ENCODE peak calls at places on chromosome 3, in ten cellular contexts. N is CD8-positive, alpha-beta T cell; U is right lobe of liver; J is tibial artery; K is Karpas-422; X is uterus; Q is esophagus muscularis mucosa; F is cardiac muscle cell; H is right atrium auricular region; O is H1. E is an unnamed sample. For H3K4me1, the result is how much of the 10 kb centered on the place peaks cover.

GRCh38 chr3:38548154-38548931 is 52.2 kb downstream of the EXOG start:
- DNase-seq in N (no peak), U (no peak), J (no peak), K (no peak), X (no peak), Q (no peak), F (peak), H (peak), O (no peak), E (no peak)

GRCh38 chr3:125058529-125058928 is 2.7 kb upstream of the HEG1 start:
- DNase-seq in N (no peak), U (no peak), J (no peak), K (no peak), X (no peak), Q (no peak), F (no peak), H (no peak), O (no peak), E (no peak)

GRCh38 chr3:159583662-159584061 is 405.0 kb upstream of the IL12A start:
- DNase-seq in N (no peak), U (no peak), J (no peak), K (no peak), X (no peak), Q (no peak), F (no peak), H (no peak), O (no peak), E (no peak)

GRCh38 chr3:59064276-59064675 is 14.5 kb upstream of the CFAP20DC start:
- DNase-seq in N (no peak), U (no peak), J (no peak), K (no peak), X (no peak), Q (no peak), F (no peak), H (no peak), O (no peak), E (no peak)

GRCh38 chr3:138344754-138345153 is 3.6 kb upstream of the MRAS start:
- DNase-seq in N (no peak), U (peak), J (no peak), K (no peak), X (no peak), Q (no peak), F (no peak), H (no peak), O (no peak), E (no peak)

GRCh38 chr3:162491957-162492356 is 995.3 kb downstream of the OTOL1 start:
- DNase-seq in N (no peak), U (no peak), J (no peak), K (no peak), X (no peak), Q (no peak), F (no peak), H (no peak), O (no peak), E (no peak)

GRCh38 chr3:60504827-60505457 is 746.3 kb downstream of the FHIT start:
- DNase-seq in N (no peak), U (no peak), J (no peak), K (no peak), X (no peak), Q (no peak), F (no peak), H (no peak), O (no peak), E (no peak)

GRCh38 chr3:141076026-141076797 is 25.1 kb downstream of the SPSB4 start:
- DNase-seq in N (no peak), U (no peak), J (no peak), K (no peak), X (no peak), Q (no peak), F (peak), H (no peak), O (no peak), E (peak)

GRCh38 chr3:86563358-86563970 is 427.5 kb downstream of the VGLL3 start:
- DNase-seq in N (no peak), U (no peak), J (no peak), K (peak), X (no peak), Q (no peak), F (peak), H (no peak), O (no peak), E (no peak)

DNA sequence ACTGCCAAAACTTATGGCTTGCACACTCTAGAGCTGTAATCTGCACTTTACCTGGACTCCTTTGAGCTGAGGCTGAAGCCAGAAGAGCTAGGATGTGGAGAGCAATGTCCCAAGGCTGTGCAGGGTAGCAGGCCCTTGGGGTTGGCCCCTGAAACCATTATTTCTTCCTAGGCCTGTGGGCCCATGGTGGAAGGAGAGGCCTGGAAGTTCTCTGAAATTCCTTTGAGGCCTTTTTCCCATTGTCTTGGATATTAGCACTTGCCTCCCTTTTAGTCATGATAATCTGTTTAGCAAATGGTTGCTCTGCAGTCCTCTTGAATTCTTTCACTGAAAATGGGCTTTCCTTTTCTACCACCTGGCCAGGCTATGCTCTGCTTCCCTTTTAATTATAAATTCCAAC is 102.0 kb upstream of the SGO1 start:
- DNase-seq in N (no peak), U (no peak), J (no peak), K (no peak), X (no peak), Q (no peak), F (no peak), H (no peak), O (no peak), E (no peak)
- H3K4me1 ChIP-seq in N (under half), U (under half), J (under half), K (under half), X (under half), Q (under half), F (under half), H (under half), O (under half), E (under half)

DNA sequence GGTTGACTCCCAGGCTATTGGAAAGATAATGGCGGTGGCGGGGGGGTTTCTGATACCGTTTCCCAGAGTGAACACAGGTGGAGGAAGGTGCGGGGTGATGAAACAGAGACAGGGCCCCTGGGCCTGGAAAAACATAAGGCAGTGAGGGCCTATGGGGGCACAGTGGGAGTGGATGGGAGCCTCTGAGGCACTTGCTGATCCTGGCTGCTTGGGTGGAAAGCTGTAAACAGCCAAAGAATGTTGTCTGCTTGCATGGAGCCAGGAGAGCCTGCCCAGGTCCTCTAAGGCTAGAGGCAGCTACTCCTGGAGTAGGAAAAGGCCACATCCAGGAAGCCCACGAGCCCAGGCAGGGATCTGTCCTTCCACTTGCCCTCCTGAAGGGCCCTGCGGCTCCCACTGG is 3.0 kb upstream of the SEMA3B start:
- DNase-seq in N (no peak), U (no peak), J (no peak), K (no peak), X (no peak), Q (no peak), F (no peak), H (no peak), O (no peak), E (no peak)
- H3K4me1 ChIP-seq in N (under half), U (under half), J (half or more), K (under half), X (under half), Q (half or more), F (under half), H (half or more), O (under half), E (under half)

GRCh38 chr3:9399746-9400145 is 2.3 kb downstream of the SETD5 start:
- DNase-seq in N (no peak), U (peak), J (peak), K (peak), X (peak), Q (no peak), F (peak), H (peak), O (peak), E (peak)
- H3K4me1 ChIP-seq in N (half or more), U (under half), J (half or more), K (half or more), X (under half), Q (half or more), F (half or more), H (half or more), O (under half), E (half or more)

DNA sequence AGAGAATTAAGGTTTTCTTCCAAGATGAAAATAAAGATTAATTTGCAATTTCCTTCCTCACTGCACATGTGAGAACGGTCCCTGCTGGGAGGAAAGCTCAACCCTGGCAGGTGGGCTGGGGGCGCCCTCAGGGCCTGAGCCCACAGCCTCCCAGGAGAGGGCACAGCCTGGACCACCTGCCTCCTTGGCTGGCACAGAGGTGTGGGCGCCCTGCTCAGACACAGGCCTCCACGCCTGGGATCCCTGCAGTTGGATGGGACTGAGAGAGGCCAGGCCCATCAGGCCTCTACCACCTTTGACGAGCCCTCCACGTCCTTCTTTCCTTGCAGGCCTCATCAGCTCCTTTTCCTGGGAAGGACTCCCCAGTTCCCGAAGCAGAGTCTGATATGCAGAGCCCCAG is 46.4 kb downstream of the DNAJB8 start:
- DNase-seq in N (no peak), U (no peak), J (no peak), K (no peak), X (no peak), Q (no peak), F (no peak), H (no peak), O (no peak), E (peak)
- H3K4me1 ChIP-seq in N (under half), U (under half), J (under half), K (under half), X (under half), Q (under half), F (under half), H (under half), O (under half), E (under half)

GRCh38 chr3:47130557-47130956 is 33.4 kb downstream of the SETD2 start:
- DNase-seq in N (no peak), U (no peak), J (no peak), K (no peak), X (no peak), Q (no peak), F (no peak), H (no peak), O (no peak), E (no peak)
- H3K4me1 ChIP-seq in N (under half), U (under half), J (under half), K (under half), X (under half), Q (under half), F (under half), H (under half), O (under half), E (under half)

DNA sequence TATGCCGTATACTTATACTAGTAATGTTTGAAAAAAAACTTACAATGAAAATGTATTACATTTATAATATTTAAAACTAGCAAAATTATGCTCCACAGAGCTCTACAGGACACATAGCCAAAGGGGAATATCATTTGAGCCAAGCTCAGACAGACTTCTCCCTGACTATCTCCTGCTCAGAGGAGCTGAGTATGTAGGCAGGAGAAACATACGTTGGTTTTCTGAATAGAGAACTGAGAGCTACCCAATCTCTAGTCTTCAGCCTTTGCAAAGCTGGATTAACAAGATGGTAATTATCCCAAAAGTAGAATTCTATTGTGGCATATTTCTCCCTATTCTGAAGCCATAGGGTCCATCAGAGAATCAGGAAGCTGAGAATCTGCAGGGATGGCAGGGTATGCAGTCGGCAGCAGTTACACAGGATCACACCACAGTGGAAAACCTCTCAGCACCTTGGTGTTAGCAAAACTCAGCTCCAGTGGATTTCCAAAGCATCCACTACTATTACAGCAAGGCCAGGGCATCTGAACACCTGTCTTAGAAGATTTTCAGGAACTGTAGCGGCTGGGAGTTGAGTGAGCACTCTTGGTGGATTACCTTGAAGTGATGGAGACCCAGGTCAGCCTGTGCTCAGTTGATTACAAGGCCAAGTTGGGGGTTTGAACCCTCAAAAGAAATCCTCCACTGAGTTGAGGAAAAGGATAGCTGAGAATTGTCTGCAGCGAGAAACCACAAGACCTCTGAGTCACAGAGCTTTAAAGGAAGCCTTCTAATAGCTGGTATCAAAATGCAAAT is 30.1 kb downstream of the GPR15 start:
- DNase-seq in N (no peak), U (no peak), J (no peak), K (no peak), X (no peak), Q (no peak), F (no peak), H (no peak), O (no peak), E (no peak)
- H3K4me1 ChIP-seq in N (half or more), U (under half), J (under half), K (under half), X (under half), Q (under half), F (under half), H (under half), O (under half), E (under half)

DNA sequence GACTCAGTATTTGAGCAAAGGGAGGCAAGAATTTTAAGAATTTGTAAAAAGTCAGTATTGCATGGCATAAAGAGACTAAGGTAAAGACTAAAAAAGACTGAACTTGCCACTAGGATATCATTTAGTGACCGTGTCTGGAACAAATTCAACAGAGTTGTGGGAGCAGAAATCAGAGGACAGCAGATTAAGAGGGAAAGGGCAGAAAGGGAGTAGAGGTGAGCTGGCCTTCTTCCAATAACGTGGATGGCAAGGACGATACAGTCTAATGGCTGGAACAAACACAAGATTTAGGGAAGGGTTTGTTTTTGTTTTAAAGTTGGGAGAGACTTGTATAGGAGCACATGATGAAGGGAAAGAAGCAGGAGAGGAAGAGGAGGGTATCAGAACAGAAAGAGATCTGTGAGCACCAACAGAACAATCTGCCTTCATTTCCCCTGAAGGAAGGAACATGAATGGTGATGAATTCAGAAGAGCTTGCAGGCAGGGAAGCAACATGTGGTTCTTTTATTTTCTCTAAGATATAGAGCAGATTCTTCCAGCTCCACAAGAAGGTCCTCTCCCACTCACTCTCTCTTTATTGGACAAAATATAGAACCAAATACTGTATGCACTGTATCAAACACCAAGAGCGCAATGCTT is 8.6 kb downstream of the VGLL4 start:
- DNase-seq in N (no peak), U (no peak), J (no peak), K (no peak), X (no peak), Q (peak), F (no peak), H (no peak), O (no peak), E (no peak)
- H3K4me1 ChIP-seq in N (under half), U (under half), J (half or more), K (under half), X (under half), Q (half or more), F (half or more), H (half or more), O (under half), E (under half)